ENCODE peak calls at places on chromosome 19, in five cellular contexts. R is foreskin fibroblast, S is pancreas, U is suprapubic skin, F is endodermal cell. B is an unnamed sample.

GRCh38 chr19:43372462-43372861 is 19.0 kb downstream of the CD177 start:
- DNase-seq in R (no peak), S (no peak), U (no peak), F (no peak), B (peak)

GRCh38 chr19:28466107-28467045 is 746.6 kb downstream of the UQCRFS1 start:
- DNase-seq in R (peak), S (peak), U (no peak), F (peak), B (peak)

GRCh38 chr19:40090256-40091204 is at the start of gene ZNF780A:
- DNase-seq in R (peak), S (peak), U (peak), F (peak), B (peak)

GRCh38 chr19:28949535-28949934 is 263.4 kb downstream of the UQCRFS1 start:
- DNase-seq in R (no peak), S (no peak), U (no peak), F (peak), B (no peak)

GRCh38 chr19:737591-738093 is 13.3 kb upstream of the MISP start:
- DNase-seq in R (peak), S (no peak), U (no peak), F (peak), B (peak)

GRCh38 chr19:13410946-13411345 is 95.3 kb downstream of the CACNA1A start:
- DNase-seq in R (no peak), S (no peak), U (no peak), F (no peak), B (no peak)

GRCh38 chr19:53394522-53394973 is 401 bp upstream of the ZNF765 start:
- DNase-seq in R (peak), S (peak), U (peak), F (peak), B (peak)

GRCh38 chr19:8081569-8082550 is 29.3 kb downstream of the CCL25 start:
- DNase-seq in R (no peak), S (no peak), U (no peak), F (peak), B (peak)

GRCh38 chr19:11995174-11995573 is 30.3 kb downstream of the ZNF763 start:
- DNase-seq in R (peak), S (no peak), U (no peak), F (no peak), B (peak)

GRCh38 chr19:1001538-1002166 is 1.4 kb downstream of the GRIN3B start:
- DNase-seq in R (peak), S (peak), U (peak), F (peak), B (no peak)

GRCh38 chr19:27770095-27770494 is 1442.9 kb downstream of the UQCRFS1 start:
- DNase-seq in R (no peak), S (no peak), U (no peak), F (peak), B (no peak)

GRCh38 chr19:49850487-49851342 is at the start of gene PTOV1:
- DNase-seq in R (peak), S (peak), U (peak), F (peak), B (peak)

GRCh38 chr19:33374406-33374703 is 846 bp downstream of the CEBPG start:
- DNase-seq in R (peak), S (peak), U (peak), F (no peak), B (no peak)
- TF ChIP-seq CTCF in R (no peak), S (no peak), U (no peak), F (peak), B (no peak)

GRCh38 chr19:34480971-34481821 is at the start of gene WTIP:
- DNase-seq in R (peak), S (peak), U (peak), F (peak), B (peak)

GRCh38 chr19:34484328-34484727 is 2.8 kb downstream of the WTIP start:
- DNase-seq in R (no peak), S (no peak), U (peak), F (no peak), B (no peak)

GRCh38 chr19:34482380-34483250 is 1.1 kb downstream of the WTIP start:
- DNase-seq in R (peak), S (no peak), U (peak), F (peak), B (peak)

GRCh38 chr19:34480491-34480890 is 1.1 kb upstream of the WTIP start:
- DNase-seq in R (no peak), S (no peak), U (peak), F (no peak), B (no peak)

GRCh38 chr19:34481861-34482379 is 362 bp downstream of the WTIP start:
- DNase-seq in R (peak), S (no peak), U (peak), F (peak), B (peak)
- H3K4me3 ChIP-seq in R (peak), S (peak), U (peak), F (peak), B (peak)

DNA sequence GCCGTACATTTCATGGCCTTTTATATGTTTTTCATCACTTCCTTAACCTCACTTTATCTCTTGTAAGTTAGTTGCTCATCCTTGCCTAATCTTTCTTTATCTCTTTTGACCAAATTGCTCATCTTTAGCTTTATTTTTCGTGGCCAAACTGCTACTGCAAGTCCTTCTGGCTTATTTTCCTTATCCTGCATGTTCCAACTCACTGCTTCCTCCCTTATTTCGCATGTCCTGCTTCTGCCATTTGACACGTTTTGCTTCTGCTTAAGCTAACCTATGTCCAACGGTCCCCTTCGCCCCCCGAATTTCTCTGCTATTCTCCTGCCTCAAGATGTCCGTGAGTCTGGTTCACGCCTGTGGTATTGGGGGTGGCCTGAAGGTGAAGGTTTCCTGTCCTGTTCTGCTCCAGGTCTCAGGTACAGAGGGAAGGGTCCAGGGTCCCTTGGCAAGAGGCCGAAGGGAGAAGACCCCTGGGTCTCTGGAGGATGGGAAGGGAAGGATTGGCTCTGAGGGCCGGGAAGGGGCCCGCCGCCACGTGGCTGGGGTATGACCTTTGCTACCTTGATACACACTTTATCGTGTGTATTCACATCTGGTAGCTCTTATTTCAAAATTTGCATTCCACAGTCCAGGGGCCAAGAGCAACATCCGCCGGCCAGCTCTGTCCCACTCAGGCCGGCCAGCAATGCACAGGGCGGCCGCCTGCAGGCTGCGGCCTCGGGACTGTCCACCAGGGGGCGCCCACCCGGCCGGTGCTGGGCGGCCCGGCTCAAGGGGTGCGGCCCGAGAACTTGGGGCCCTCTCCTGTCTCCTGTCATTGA is 2.9 kb upstream of the C19orf85 start:
- DNase-seq in R (peak), S (peak), U (no peak), F (peak), B (peak)
- TF ChIP-seq CTCF in R (peak), S (peak), U (peak), F (peak), B (peak)

GRCh38 chr19:17263712-17264640 is 569 bp downstream of the USHBP1 start:
- DNase-seq in R (no peak), S (no peak), U (no peak), F (no peak), B (no peak)
- H3K4me3 ChIP-seq in R (no peak), S (no peak), U (peak), F (no peak), B (no peak)

GRCh38 chr19:10418281-10419199 is 1.8 kb upstream of the PDE4A start:
- DNase-seq in R (peak), S (no peak), U (no peak), F (peak), B (no peak)
- TF ChIP-seq CTCF in R (peak), S (no peak), U (no peak), F (no peak), B (no peak)

GRCh38 chr19:3480383-3481091 is at the start of gene SMIM24:
- DNase-seq in R (no peak), S (peak), U (no peak), F (peak), B (no peak)

GRCh38 chr19:3479819-3480215 is 508 bp downstream of the SMIM24 start:
- DNase-seq in R (no peak), S (no peak), U (no peak), F (peak), B (no peak)

GRCh38 chr19:3483226-3483628 is at the start of gene SMIM44:
- DNase-seq in R (no peak), S (no peak), U (no peak), F (peak), B (no peak)

GRCh38 chr19:3482507-3483225 is 575 bp downstream of the SMIM44 start:
- DNase-seq in R (no peak), S (peak), U (no peak), F (peak), B (no peak)

GRCh38 chr19:3481241-3482090 is 1.1 kb upstream of the SMIM24 start:
- DNase-seq in R (no peak), S (no peak), U (no peak), F (peak), B (no peak)
- H3K4me3 ChIP-seq in R (no peak), S (no peak), U (no peak), F (no peak), B (no peak)